ENCODE peak calls at places on chromosome 10, in six cellular contexts. I is colonic mucosa, M is fibroblast of pulmonary artery, C is neuronal stem cell, P is tibial nerve, D is ovary. N is an unnamed sample.

GRCh38 chr10:100340948-100341847 is 5.8 kb upstream of the SCD start:
- DNase-seq in I (no peak), M (no peak), C (no peak), P (no peak), D (no peak), N (no peak)

GRCh38 chr10:35079763-35080162 is 10.4 kb downstream of the CUL2 start:
- DNase-seq in I (no peak), M (peak), C (no peak), P (no peak), D (no peak), N (no peak)

GRCh38 chr10:122441961-122442360 is 12.5 kb upstream of the ARMS2 start:
- DNase-seq in I (no peak), M (peak), C (no peak), P (no peak), D (no peak), N (peak)

GRCh38 chr10:46240684-46241565 is 45.9 kb upstream of the ANTXRL start:
- DNase-seq in I (peak), M (no peak), C (no peak), P (no peak), D (no peak), N (no peak)

GRCh38 chr10:110349826-110350225 is 45.1 kb upstream of the SMNDC1 start:
- DNase-seq in I (no peak), M (no peak), C (no peak), P (no peak), D (no peak), N (no peak)

GRCh38 chr10:30691601-30692015 is 62.1 kb upstream of the LYZL2 start:
- DNase-seq in I (no peak), M (no peak), C (no peak), P (no peak), D (no peak), N (no peak)

GRCh38 chr10:6416892-6417512 is 163.1 kb downstream of the PRKCQ start:
- DNase-seq in I (no peak), M (peak), C (peak), P (peak), D (no peak), N (peak)

GRCh38 chr10:67519434-67519833 is 176.6 kb downstream of the CTNNA3 start:
- DNase-seq in I (no peak), M (no peak), C (no peak), P (no peak), D (no peak), N (no peak)

GRCh38 chr10:49649936-49650723 is 29.3 kb upstream of the C10orf53 start:
- DNase-seq in I (no peak), M (no peak), C (no peak), P (no peak), D (no peak), N (no peak)

GRCh38 chr10:93702278-93703001 is at the start of gene FRA10AC1:
- DNase-seq in I (peak), M (peak), C (peak), P (peak), D (peak), N (peak)

GRCh38 chr10:88386878-88387773 is 196.0 kb downstream of the RNLS start:
- DNase-seq in I (peak), M (peak), C (peak), P (peak), D (no peak), N (peak)

GRCh38 chr10:89337493-89337892 is 9.7 kb downstream of the IFIT3 start:
- DNase-seq in I (no peak), M (peak), C (no peak), P (no peak), D (no peak), N (no peak)

GRCh38 chr10:24691113-24691512 is 32.6 kb downstream of the ARHGAP21 start:
- DNase-seq in I (no peak), M (peak), C (no peak), P (peak), D (no peak), N (no peak)

GRCh38 chr10:117221156-117221711 is 19.7 kb upstream of the SLC18A2 start:
- DNase-seq in I (no peak), M (no peak), C (no peak), P (no peak), D (no peak), N (no peak)

GRCh38 chr10:100100651-100101525 is 19.2 kb upstream of the CPN1 start:
- DNase-seq in I (no peak), M (peak), C (no peak), P (no peak), D (no peak), N (no peak)

GRCh38 chr10:103663802-103664201 is 170.3 kb downstream of the NEURL1 start:
- DNase-seq in I (no peak), M (no peak), C (no peak), P (no peak), D (no peak), N (no peak)

GRCh38 chr10:128078136-128078969 is 47.9 kb downstream of the MKI67 start:
- DNase-seq in I (peak), M (peak), C (peak), P (no peak), D (no peak), N (peak)

GRCh38 chr10:12073526-12073925 is 4.8 kb downstream of the DHTKD1 start:
- DNase-seq in I (no peak), M (no peak), C (no peak), P (no peak), D (peak), N (no peak)

GRCh38 chr10:20233423-20233822 is 417.2 kb downstream of the PLXDC2 start:
- DNase-seq in I (no peak), M (no peak), C (peak), P (no peak), D (no peak), N (no peak)

GRCh38 chr10:22294694-22295093 is 21.5 kb upstream of the COMMD3 start:
- DNase-seq in I (no peak), M (no peak), C (no peak), P (no peak), D (no peak), N (no peak)

GRCh38 chr10:132282667-132283603 is 24.8 kb downstream of the STK32C start:
- DNase-seq in I (no peak), M (no peak), C (no peak), P (no peak), D (no peak), N (no peak)

GRCh38 chr10:72275351-72276012 is 1.8 kb downstream of the DDIT4 start:
- DNase-seq in I (peak), M (peak), C (no peak), P (no peak), D (peak), N (no peak)

GRCh38 chr10:113359664-113360063 is 193.2 kb upstream of the HABP2 start:
- DNase-seq in I (no peak), M (no peak), C (no peak), P (no peak), D (no peak), N (no peak)

GRCh38 chr10:26780793-26781601 is 79.8 kb downstream of the ABI1 start:
- DNase-seq in I (no peak), M (peak), C (no peak), P (no peak), D (no peak), N (peak)

GRCh38 chr10:118594392-118595063 is 920 bp downstream of the PRLHR start:
- DNase-seq in I (peak), M (peak), C (peak), P (peak), D (peak), N (peak)

GRCh38 chr10:121041906-121042305 is 190.7 kb downstream of the WDR11 start:
- DNase-seq in I (no peak), M (no peak), C (no peak), P (no peak), D (no peak), N (no peak)

GRCh38 chr10:35216303-35216905 is 89.8 kb downstream of the CREM start:
- DNase-seq in I (peak), M (peak), C (no peak), P (peak), D (no peak), N (no peak)

GRCh38 chr10:57849726-57850357 is 417.9 kb downstream of the IPMK start:
- DNase-seq in I (no peak), M (peak), C (no peak), P (no peak), D (no peak), N (peak)

GRCh38 chr10:29895436-29895835 is 163.9 kb downstream of the JCAD start:
- DNase-seq in I (peak), M (peak), C (peak), P (peak), D (peak), N (peak)

GRCh38 chr10:87961314-87961713 is 97.9 kb downstream of the PTEN start:
- DNase-seq in I (no peak), M (peak), C (no peak), P (no peak), D (no peak), N (peak)

GRCh38 chr10:63208981-63209380 is 75.9 kb downstream of the NRBF2 start:
- DNase-seq in I (no peak), M (peak), C (no peak), P (no peak), D (no peak), N (peak)

GRCh38 chr10:114825513-114826253 is 4.1 kb downstream of the FHIP2A start:
- DNase-seq in I (no peak), M (peak), C (no peak), P (no peak), D (no peak), N (peak)

GRCh38 chr10:24438800-24439199 is 229.9 kb downstream of the KIAA1217 start:
- DNase-seq in I (no peak), M (no peak), C (no peak), P (no peak), D (no peak), N (no peak)

GRCh38 chr10:2508971-2509605 is 558.3 kb upstream of the PFKP start:
- DNase-seq in I (no peak), M (no peak), C (no peak), P (no peak), D (no peak), N (peak)

GRCh38 chr10:83539528-83540308 is 599.6 kb upstream of the GHITM start:
- DNase-seq in I (no peak), M (peak), C (no peak), P (peak), D (peak), N (no peak)

GRCh38 chr10:51203359-51203758 is 129.1 kb downstream of the PRKG1 start:
- DNase-seq in I (no peak), M (no peak), C (no peak), P (no peak), D (no peak), N (no peak)

GRCh38 chr10:119713744-119714483 is 11.9 kb upstream of the INPP5F start:
- DNase-seq in I (no peak), M (no peak), C (no peak), P (no peak), D (no peak), N (no peak)
- H3K4me3 ChIP-seq in I (no peak), M (no peak), C (no peak), P (no peak), D (no peak), N (no peak)

DNA sequence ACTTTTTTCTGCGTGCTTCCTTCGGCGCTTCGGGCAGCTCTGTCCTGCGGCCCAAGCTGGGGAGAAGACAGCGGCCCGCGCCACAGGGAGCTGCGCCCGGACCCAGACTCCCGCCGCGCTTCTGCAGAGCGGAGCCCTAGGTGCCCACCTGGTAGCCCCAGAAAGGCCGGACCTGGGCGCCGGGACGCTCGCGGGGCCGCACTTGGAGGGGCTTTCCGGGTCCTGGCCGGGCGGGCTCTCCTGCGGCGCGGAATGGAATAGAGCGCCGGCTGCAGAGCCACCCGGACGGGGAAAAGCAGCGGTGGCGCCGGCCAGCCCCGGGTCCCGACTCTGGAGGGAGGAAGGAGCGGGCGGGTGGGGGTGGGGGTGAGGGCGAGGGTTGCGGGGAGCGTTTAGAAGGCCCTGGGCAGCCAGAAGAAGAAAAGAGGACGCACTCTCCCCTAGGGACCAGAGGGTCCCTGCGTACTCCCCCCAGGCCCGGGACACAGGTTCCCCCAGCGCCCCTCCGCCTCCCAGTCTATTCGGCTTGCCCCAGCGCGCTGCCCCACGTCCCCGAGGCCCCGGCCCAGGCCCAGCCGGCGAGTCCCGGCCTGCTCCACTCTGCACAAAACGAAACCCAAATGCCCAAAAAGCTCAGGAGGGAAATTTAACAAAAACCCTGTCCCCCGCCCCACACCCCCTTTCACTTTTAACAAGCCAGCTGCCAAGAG is 4.5 kb downstream of the ZNF503 start:
- DNase-seq in I (peak), M (no peak), C (peak), P (no peak), D (peak), N (no peak)
- H3K4me3 ChIP-seq in I (peak), M (peak), C (peak), P (peak), D (peak), N (peak)

DNA sequence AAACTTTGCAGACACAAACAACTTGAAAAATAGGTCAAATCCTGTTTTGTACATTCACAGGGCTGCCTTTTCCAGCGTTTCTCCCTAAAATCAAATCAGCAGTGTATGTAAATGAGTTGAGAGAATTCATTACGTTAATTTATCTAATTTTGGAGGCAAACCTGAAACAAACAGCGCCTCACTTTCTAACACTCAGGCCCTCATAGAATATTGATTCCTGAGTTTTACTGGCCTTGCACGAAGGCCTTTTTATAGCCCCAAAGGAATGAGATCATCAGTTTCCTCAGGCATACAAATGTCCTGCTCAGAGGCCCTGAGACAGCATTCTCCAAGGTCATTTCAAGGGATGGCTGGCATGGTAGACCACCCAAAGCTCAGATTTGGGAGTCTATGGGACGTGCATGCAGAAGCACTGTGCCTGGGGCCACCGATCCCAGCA is 131.7 kb upstream of the CHST15 start:
- DNase-seq in I (no peak), M (no peak), C (no peak), P (no peak), D (no peak), N (no peak)
- H3K4me3 ChIP-seq in I (no peak), M (no peak), C (no peak), P (no peak), D (no peak), N (no peak)

DNA sequence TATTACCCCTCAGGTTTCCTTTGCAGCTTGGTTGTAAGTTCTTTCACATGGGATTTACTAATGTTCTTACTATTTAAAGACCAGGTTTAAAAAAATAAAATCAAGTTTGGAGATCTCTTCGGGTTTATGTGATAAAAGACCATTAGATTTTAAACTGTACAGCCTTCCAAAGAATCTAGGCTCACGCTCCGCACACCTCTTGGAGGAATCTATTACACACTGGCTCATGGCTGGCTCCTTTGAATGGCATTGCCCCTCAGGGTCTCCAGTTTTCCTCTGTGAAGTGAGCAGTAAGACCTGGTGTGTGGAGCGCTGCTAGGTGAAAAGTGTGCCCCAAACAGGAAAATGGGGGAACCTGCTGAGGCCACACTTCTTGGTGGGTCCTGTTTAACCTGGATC is 142.2 kb downstream of the KAT6B start:
- DNase-seq in I (no peak), M (no peak), C (no peak), P (no peak), D (no peak), N (no peak)
- H3K4me3 ChIP-seq in I (no peak), M (no peak), C (no peak), P (no peak), D (no peak), N (no peak)

GRCh38 chr10:133314911-133315310 is 6.2 kb downstream of the ZNF511 start:
- DNase-seq in I (no peak), M (no peak), C (no peak), P (no peak), D (no peak), N (no peak)

GRCh38 chr10:133316732-133317131 is 8.0 kb downstream of the ZNF511 start:
- DNase-seq in I (no peak), M (no peak), C (no peak), P (no peak), D (no peak), N (no peak)

GRCh38 chr10:133316266-133316665 is 7.6 kb downstream of the ZNF511 start:
- DNase-seq in I (no peak), M (no peak), C (no peak), P (no peak), D (no peak), N (no peak)

GRCh38 chr10:133315847-133316246 is 7.1 kb downstream of the ZNF511 start:
- DNase-seq in I (no peak), M (no peak), C (no peak), P (no peak), D (no peak), N (no peak)

GRCh38 chr10:133318494-133319127 is 9.9 kb downstream of the ZNF511 start:
- DNase-seq in I (peak), M (peak), C (no peak), P (no peak), D (peak), N (no peak)
- H3K4me3 ChIP-seq in I (peak), M (peak), C (peak), P (no peak), D (peak), N (peak)